ENCODE peak calls at places on chromosome 6, in seven cellular contexts. M is nephron progenitor cell; Y is CD8-positive, alpha-beta T cell; P is fibroblast of mammary gland; X is hepatocyte; J is breast epithelium; G is fibroblast of lung. K is an unnamed sample.
A peak's percentile ranks its signal among the peaks of the same experiment; 100 is the strongest.

GRCh38 chr6:21164768-21165326 is 428.7 kb upstream of the SOX4 start:
- DNase-seq in M (no peak), J (no peak), G (peak; percentile 59), Y (no peak), X (no peak), P (peak; percentile 22), K (peak; percentile 65)

GRCh38 chr6:134594881-134595280 is 277.0 kb upstream of the SGK1 start:
- DNase-seq in X (no peak), G (no peak), M (no peak), P (no peak), Y (no peak), J (no peak), K (no peak)

GRCh38 chr6:122845916-122846632 is 57.0 kb downstream of the SMPDL3A start:
- DNase-seq in J (no peak), M (no peak), G (peak; percentile 33), X (peak; percentile 34), P (peak; percentile 76), Y (no peak), K (peak; percentile 71)

GRCh38 chr6:119347466-119348307 is 1.9 kb downstream of the MAN1A1 start:
- DNase-seq in J (no peak), X (peak; percentile 70), Y (peak; percentile 9), M (peak; percentile 9), G (peak; percentile 11), P (peak; percentile 65), K (no peak)

GRCh38 chr6:158087519-158087867 is 80.6 kb downstream of the SERAC1 start:
- DNase-seq in J (no peak), Y (no peak), G (no peak), X (no peak), P (no peak), M (no peak), K (no peak)

GRCh38 chr6:170375661-170376060 is 69.1 kb downstream of the FAM120B start:
- DNase-seq in P (no peak), X (no peak), G (no peak), M (no peak), J (no peak), Y (no peak), K (no peak)

GRCh38 chr6:157711060-157711459 is 112.0 kb upstream of the SNX9 start:
- DNase-seq in J (no peak), X (no peak), Y (no peak), P (no peak), M (no peak), G (no peak), K (no peak)

GRCh38 chr6:117265425-117266266 is at the start of gene VGLL2:
- DNase-seq in P (peak; percentile 38), J (no peak), Y (no peak), M (peak; percentile 78), G (peak; percentile 49), X (peak; percentile 74), K (peak; percentile 27)

GRCh38 chr6:107561325-107561724 is 71.4 kb downstream of the SOBP start:
- DNase-seq in M (no peak), P (no peak), X (no peak), Y (no peak), G (no peak), J (no peak), K (peak; percentile 10)

GRCh38 chr6:32973934-32974333 is 5.5 kb downstream of the BRD2 start:
- DNase-seq in G (peak; percentile 64), X (peak; percentile 29), Y (no peak), M (no peak), J (no peak), P (peak; percentile 62), K (peak; percentile 82)

GRCh38 chr6:164370773-164371172 is 938.6 kb downstream of the C6orf118 start:
- DNase-seq in J (no peak), P (peak; percentile 57), G (peak; percentile 18), M (no peak), Y (no peak), X (no peak), K (peak; percentile 11)

GRCh38 chr6:156864557-156864956 is 87.4 kb downstream of the ARID1B start:
- DNase-seq in P (no peak), G (peak; percentile 48), M (no peak), X (no peak), J (no peak), Y (no peak), K (peak; percentile 68)

GRCh38 chr6:170066679-170067078 is 224.2 kb downstream of the DLL1 start:
- DNase-seq in G (no peak), Y (no peak), X (no peak), P (no peak), J (no peak), M (no peak), K (no peak)

GRCh38 chr6:33375143-33375649 is 16.4 kb upstream of the KIFC1 start:
- DNase-seq in J (peak; percentile 84), P (peak; percentile 93), M (no peak), G (peak; percentile 81), X (peak; percentile 63), Y (no peak), K (peak; percentile 97)

GRCh38 chr6:159533016-159533415 is 160.0 kb downstream of the SOD2 start:
- DNase-seq in M (no peak), G (peak; percentile 33), Y (no peak), X (no peak), P (no peak), J (no peak), K (no peak)

GRCh38 chr6:150541587-150541986 is 58.1 kb upstream of the PLEKHG1 start:
- DNase-seq in Y (no peak), G (no peak), M (no peak), X (no peak), J (no peak), P (no peak), K (peak; percentile 3)

GRCh38 chr6:15020114-15020770 is 225.6 kb upstream of the JARID2 start:
- DNase-seq in P (no peak), Y (no peak), J (no peak), G (no peak), M (no peak), X (no peak), K (no peak)

GRCh38 chr6:41159415-41160082 is 3.4 kb downstream of the TREM2 start:
- DNase-seq in M (no peak), G (no peak), X (peak; percentile 15), P (no peak), Y (no peak), J (no peak), K (no peak)

GRCh38 chr6:52262620-52263344 is 18.5 kb upstream of the IL17F start:
- DNase-seq in X (no peak), Y (no peak), P (no peak), M (no peak), J (no peak), G (no peak), K (no peak)

GRCh38 chr6:30164714-30165113 is 1.4 kb downstream of the TRIM15 start:
- DNase-seq in G (no peak), Y (no peak), X (no peak), J (no peak), P (no peak), M (no peak), K (no peak)

GRCh38 chr6:30542404-30542725 is 13.9 kb downstream of the GNL1 start:
- DNase-seq in Y (peak; percentile 20), J (no peak), X (no peak), M (no peak), G (no peak), P (no peak), K (no peak)

GRCh38 chr6:73548458-73549446 is 27.9 kb upstream of the EEF1A1 start:
- DNase-seq in M (no peak), P (peak; percentile 2), J (no peak), Y (no peak), X (no peak), G (no peak), K (no peak)

GRCh38 chr6:98146656-98147055 is 687.7 kb upstream of the POU3F2 start:
- DNase-seq in J (no peak), X (no peak), M (no peak), Y (no peak), G (peak; percentile 21), P (no peak), K (no peak)
- TF ChIP-seq CTCF in J (no peak), X (no peak), M (no peak), Y (no peak), G (no peak), P (no peak), K (no peak)

GRCh38 chr6:67935976-67936477 is 699.1 kb upstream of the ADGRB3 start:
- DNase-seq in X (no peak), Y (no peak), G (no peak), J (no peak), M (no peak), P (no peak), K (no peak)

DNA sequence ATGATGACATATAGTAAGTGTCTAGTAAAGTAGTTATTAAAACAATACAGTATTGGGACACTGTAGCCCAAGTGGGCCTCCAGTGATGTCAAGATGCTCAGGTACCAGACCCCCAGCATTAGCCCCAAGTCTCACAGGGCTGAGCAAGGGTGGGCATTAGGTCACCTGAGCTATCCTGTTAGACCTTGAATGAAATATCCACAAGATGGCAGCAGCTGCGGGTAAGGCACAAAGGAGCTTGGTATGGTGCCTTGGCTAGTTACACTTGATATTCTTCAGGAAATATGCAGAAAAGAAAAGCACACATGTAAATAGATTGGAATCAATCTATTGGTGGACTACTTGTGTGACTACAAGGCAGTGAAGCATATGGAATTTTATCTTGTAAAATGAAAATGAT is 701.8 kb upstream of the ADGRB3 start:
- DNase-seq in G (no peak), M (peak; percentile 4), X (no peak), Y (no peak), J (no peak), P (peak; percentile 1), K (peak; percentile 11)
- TF ChIP-seq CTCF in G (no peak), M (peak; percentile 22), X (no peak), Y (no peak), J (no peak), P (no peak), K (peak; percentile 25)

GRCh38 chr6:112298816-112299281 is 44.5 kb upstream of the LAMA4 start:
- DNase-seq in M (no peak), X (no peak), P (peak; percentile 93), J (no peak), G (peak; percentile 95), Y (no peak), K (peak; percentile 89)

GRCh38 chr6:112300888-112301287 is 46.2 kb upstream of the RFPL4B start:
- DNase-seq in J (no peak), G (no peak), Y (no peak), P (no peak), X (no peak), M (no peak), K (no peak)

GRCh38 chr6:112298021-112298745 is 43.8 kb upstream of the LAMA4 start:
- DNase-seq in G (peak; percentile 92), X (peak; percentile 52), J (no peak), M (no peak), Y (no peak), P (peak; percentile 97), K (peak; percentile 97)

GRCh38 chr6:112296694-112297093 is 42.3 kb upstream of the LAMA4 start:
- DNase-seq in Y (no peak), X (no peak), J (no peak), M (no peak), P (no peak), G (no peak), K (peak; percentile 25)

GRCh38 chr6:112296122-112296521 is 41.8 kb upstream of the LAMA4 start:
- DNase-seq in G (peak; percentile 54), P (peak; percentile 76), X (peak; percentile 16), Y (no peak), J (no peak), M (peak; percentile 6), K (peak; percentile 74)
- TF ChIP-seq CTCF in G (peak; percentile 56), P (peak; percentile 74), X (peak; percentile 22), Y (no peak), J (no peak), M (peak; percentile 39), K (peak; percentile 82)

DNA sequence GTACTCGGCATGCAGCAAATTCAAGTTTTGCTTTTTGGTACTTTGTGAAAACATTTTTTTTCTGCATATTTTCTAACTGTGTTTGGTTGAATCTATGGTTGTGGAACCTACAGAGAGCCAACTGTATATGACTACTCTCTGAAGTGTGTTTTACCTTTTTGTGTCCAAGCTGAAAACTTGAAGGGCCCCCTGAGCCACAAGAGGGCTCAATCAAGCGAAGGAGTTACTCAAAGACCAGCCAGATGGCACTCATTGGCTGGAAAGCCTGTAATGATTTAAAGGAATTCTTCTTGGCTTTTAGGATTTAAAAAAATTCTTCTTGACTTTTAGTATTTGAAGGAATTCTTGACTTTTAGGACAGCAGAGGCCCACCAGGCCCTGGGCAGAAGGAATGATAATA is 27.0 kb upstream of the ECI2 start:
- DNase-seq in Y (no peak), G (no peak), M (no peak), P (no peak), J (no peak), X (no peak), K (no peak)
- TF ChIP-seq CTCF in Y (no peak), G (no peak), M (no peak), P (no peak), J (no peak), X (peak; percentile 12), K (peak; percentile 24)

K was measured in choroid plexus epithelial cell.